ENCODE peak calls at places on chromosomes 11 and 22, in ten cellular contexts. M is Calu3, Y is fibroblast of mammary gland, K is MCF 10A, E is A549, Q is choroid plexus epithelial cell, S is fibroblast of villous mesenchyme, T is tibial nerve, F is endothelial cell, D is AG09309. A is an unnamed sample.

GRCh38 chr11:91970604-91971003 is 254.0 kb upstream of the FAT3 start:
- DNase-seq in M (no peak), Y (no peak), K (no peak), E (no peak), Q (no peak), S (no peak), T (no peak), F (no peak), D (no peak), A (no peak)

GRCh38 chr11:15852179-15852578 is 504.2 kb downstream of the SOX6 start:
- DNase-seq in M (peak; percentile 42), Y (peak; percentile 23), K (peak; percentile 43), E (no peak), Q (peak; percentile 39), S (peak; percentile 32), T (no peak), F (peak; percentile 37), D (no peak), A (peak; percentile 3)

GRCh38 chr22:20509344-20510047 is 2.1 kb downstream of the MED15 start:
- DNase-seq in M (peak; percentile 79), Y (peak; percentile 91), K (peak; percentile 89), E (peak; percentile 48), Q (peak; percentile 95), S (peak; percentile 96), T (peak; percentile 79), F (peak; percentile 62), D (peak; percentile 76), A (peak; percentile 71)

GRCh38 chr11:3849297-3849874 is 6.1 kb upstream of the STIM1 start:
- DNase-seq in M (peak; percentile 63), Y (peak; percentile 52), K (peak; percentile 66), E (peak; percentile 51), Q (peak; percentile 65), S (peak; percentile 52), T (peak; percentile 78), F (peak; percentile 64), D (no peak), A (peak; percentile 61)

GRCh38 chr11:76781046-76781801 is 1.9 kb upstream of the TSKU start:
- DNase-seq in M (no peak), Y (no peak), K (no peak), E (no peak), Q (no peak), S (peak; percentile 46), T (no peak), F (no peak), D (no peak), A (no peak)

GRCh38 chr11:57511741-57512430 is 3.6 kb downstream of the SLC43A1 start:
- DNase-seq in M (no peak), Y (no peak), K (no peak), E (no peak), Q (no peak), S (no peak), T (no peak), F (no peak), D (no peak), A (no peak)

GRCh38 chr11:16158426-16158994 is 197.8 kb downstream of the SOX6 start:
- DNase-seq in M (no peak), Y (no peak), K (no peak), E (no peak), Q (no peak), S (no peak), T (no peak), F (no peak), D (no peak), A (no peak)

GRCh38 chr11:10457901-10458300 is 2.8 kb downstream of the AMPD3 start:
- DNase-seq in M (no peak), Y (no peak), K (no peak), E (no peak), Q (no peak), S (no peak), T (no peak), F (no peak), D (no peak), A (no peak)

GRCh38 chr11:92830382-92831148 is 138.9 kb upstream of the MTNR1B start:
- DNase-seq in M (no peak), Y (no peak), K (no peak), E (no peak), Q (no peak), S (no peak), T (no peak), F (no peak), D (no peak), A (no peak)

GRCh38 chr22:44665115-44665514 is 36.9 kb upstream of the PRR5 start:
- DNase-seq in M (no peak), Y (no peak), K (no peak), E (no peak), Q (no peak), S (peak; percentile 29), T (no peak), F (peak; percentile 47), D (no peak), A (no peak)

GRCh38 chr22:42885446-42885845 is 28.4 kb upstream of the ARFGAP3 start:
- DNase-seq in M (no peak), Y (peak; percentile 50), K (no peak), E (no peak), Q (peak; percentile 31), S (no peak), T (no peak), F (no peak), D (no peak), A (no peak)

GRCh38 chr11:45250035-45250693 is 36.0 kb downstream of the SYT13 start:
- DNase-seq in M (no peak), Y (no peak), K (no peak), E (no peak), Q (peak; percentile 9), S (no peak), T (no peak), F (no peak), D (no peak), A (no peak)
- TF ChIP-seq CTCF in M (no peak), Y (no peak), K (no peak), E (no peak), Q (no peak), S (no peak), T (no peak), F (no peak), D (no peak), A (no peak)

DNA sequence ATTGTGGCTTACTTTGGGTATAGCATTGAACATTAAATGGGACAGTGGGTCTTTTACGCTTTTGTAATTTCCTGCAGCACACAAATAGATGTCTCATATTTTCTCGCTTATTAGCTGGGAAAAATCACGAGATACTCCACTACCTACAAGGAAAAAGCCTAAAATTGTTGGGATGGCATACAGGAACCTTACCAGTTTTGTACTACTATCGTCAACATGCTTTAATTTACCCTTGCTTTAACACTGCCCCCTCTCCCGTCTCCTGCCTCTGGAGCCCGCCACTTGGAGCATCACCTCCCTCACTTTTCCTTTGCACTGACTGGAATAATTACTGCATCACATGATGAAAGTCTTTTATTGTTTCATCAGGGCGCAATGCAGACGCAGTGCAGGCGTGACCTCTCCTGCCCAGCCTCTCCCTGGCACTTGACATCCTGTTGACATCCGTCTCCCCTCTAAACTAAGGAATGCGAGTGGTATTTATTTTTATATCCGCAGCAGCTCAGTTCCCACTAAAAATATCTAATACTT is 1.0 kb upstream of the FNBP4 start:
- DNase-seq in M (peak; percentile 52), Y (peak; percentile 78), K (peak; percentile 83), E (peak; percentile 66), Q (peak; percentile 83), S (peak; percentile 69), T (peak; percentile 70), F (peak; percentile 22), D (peak; percentile 45), A (peak; percentile 45)
- TF ChIP-seq CTCF in M (no peak), Y (no peak), K (no peak), E (no peak), Q (peak; percentile 9), S (no peak), T (no peak), F (no peak), D (no peak), A (no peak)

DNA sequence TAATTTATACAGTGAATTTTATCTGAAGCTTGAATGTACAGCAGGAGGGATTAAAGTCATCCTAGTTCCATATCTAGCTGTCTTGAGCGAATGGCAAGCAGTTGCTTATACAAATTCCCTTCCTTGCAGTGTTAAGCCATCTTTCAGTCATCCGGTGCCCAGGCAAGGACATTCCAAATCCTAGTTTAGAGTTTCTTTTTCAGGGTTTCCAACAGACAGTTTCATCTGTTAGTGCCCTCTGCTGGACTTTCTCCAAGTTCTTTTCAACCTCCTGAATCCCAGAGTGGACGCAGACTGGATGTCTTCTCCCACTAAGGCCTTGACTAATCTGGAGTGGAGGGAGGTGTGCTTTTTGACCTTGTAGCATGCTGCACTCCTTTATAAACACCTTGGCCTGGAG is 45.4 kb downstream of the GRAMD1B start:
- DNase-seq in M (no peak), Y (peak; percentile 38), K (peak; percentile 54), E (peak; percentile 22), Q (peak; percentile 51), S (peak; percentile 21), T (no peak), F (peak; percentile 18), D (no peak), A (no peak)
- TF ChIP-seq CTCF in M (no peak), Y (peak; percentile 5), K (peak; percentile 17), E (peak; percentile 36), Q (peak; percentile 40), S (peak; percentile 11), T (no peak), F (no peak), D (peak; percentile 40), A (no peak)

GRCh38 chr11:32188785-32189184 is 97.9 kb downstream of the RCN1 start:
- DNase-seq in M (no peak), Y (no peak), K (no peak), E (no peak), Q (no peak), S (no peak), T (no peak), F (no peak), D (no peak), A (no peak)
- TF ChIP-seq CTCF in M (no peak), Y (peak; percentile 21), K (no peak), E (no peak), Q (peak; percentile 32), S (no peak), T (no peak), F (no peak), D (no peak), A (no peak)

GRCh38 chr22:45880091-45880651 is 96.8 kb downstream of the WNT7B start:
- DNase-seq in M (no peak), Y (no peak), K (no peak), E (no peak), Q (no peak), S (no peak), T (no peak), F (no peak), D (no peak), A (no peak)
- TF ChIP-seq CTCF in M (no peak), Y (no peak), K (no peak), E (no peak), Q (no peak), S (no peak), T (no peak), F (no peak), D (no peak), A (no peak)

GRCh38 chr11:88179966-88180629 is 4.9 kb upstream of the RAB38 start:
- DNase-seq in M (no peak), Y (peak; percentile 59), K (peak; percentile 88), E (no peak), Q (peak; percentile 68), S (no peak), T (no peak), F (no peak), D (no peak), A (no peak)
- TF ChIP-seq CTCF in M (no peak), Y (no peak), K (no peak), E (no peak), Q (no peak), S (no peak), T (no peak), F (no peak), D (no peak), A (no peak)

GRCh38 chr11:18650859-18651557 is 16.9 kb upstream of the SPTY2D1 start:
- DNase-seq in M (peak; percentile 36), Y (peak; percentile 76), K (peak; percentile 71), E (no peak), Q (peak; percentile 81), S (peak; percentile 80), T (peak; percentile 29), F (peak; percentile 55), D (no peak), A (peak; percentile 65)
- TF ChIP-seq CTCF in M (peak; percentile 43), Y (peak; percentile 79), K (peak; percentile 40), E (peak; percentile 45), Q (peak; percentile 77), S (peak; percentile 82), T (peak; percentile 10), F (peak; percentile 83), D (peak; percentile 51), A (peak; percentile 65)